ENCODE peak calls at places on chromosomes 1 and 21, in ten cellular contexts. One of them, this sample, is unnamed.

GRCh38 chr1:147534386-147534785 is 6.9 kb upstream of the BCL9 start:
- DNase-seq in HEK293T: no peak
- DNase-seq in endodermal cell: no peak
- DNase-seq in RWPE1: no peak
- DNase-seq in NCI-H2029 treated with DMSO at 0.1 percent for 48 hours: no peak
- DNase-seq in suprapubic skin: no peak
- DNase-seq in NCI-H2081 treated with DMSO at 0.1 percent for 48 hours: no peak
- DNase-seq in HFF-Myc: no peak
- DNase-seq in mesendoderm: peak; percentile 44
- DNase-seq in T-helper 17 cell: no peak
- DNase-seq in this sample: no peak

GRCh38 chr1:167666416-167666815 is 36.4 kb downstream of the RCSD1 start:
- DNase-seq in endodermal cell: no peak
- DNase-seq in T-helper 17 cell: no peak
- DNase-seq in NCI-H2029 treated with DMSO at 0.1 percent for 48 hours: no peak
- DNase-seq in HEK293T: no peak
- DNase-seq in RWPE1: no peak
- DNase-seq in mesendoderm: peak; percentile 94
- DNase-seq in HFF-Myc: no peak
- DNase-seq in NCI-H2081 treated with DMSO at 0.1 percent for 48 hours: no peak
- DNase-seq in suprapubic skin: no peak
- DNase-seq in this sample: no peak

GRCh38 chr1:64701071-64701470 is 43.8 kb upstream of the RAVER2 start:
- DNase-seq in mesendoderm: peak; percentile 26
- DNase-seq in HEK293T: no peak
- DNase-seq in RWPE1: no peak
- DNase-seq in NCI-H2081 treated with DMSO at 0.1 percent for 48 hours: no peak
- DNase-seq in suprapubic skin: no peak
- DNase-seq in endodermal cell: no peak
- DNase-seq in T-helper 17 cell: no peak
- DNase-seq in HFF-Myc: no peak
- DNase-seq in NCI-H2029 treated with DMSO at 0.1 percent for 48 hours: no peak
- DNase-seq in this sample: no peak

GRCh38 chr1:116179398-116179797 is 68.2 kb downstream of the MAB21L3 start:
- DNase-seq in suprapubic skin: no peak
- DNase-seq in endodermal cell: no peak
- DNase-seq in T-helper 17 cell: no peak
- DNase-seq in HFF-Myc: no peak
- DNase-seq in HEK293T: no peak
- DNase-seq in NCI-H2081 treated with DMSO at 0.1 percent for 48 hours: no peak
- DNase-seq in mesendoderm: no peak
- DNase-seq in RWPE1: no peak
- DNase-seq in NCI-H2029 treated with DMSO at 0.1 percent for 48 hours: no peak
- DNase-seq in this sample: peak; percentile 87

GRCh38 chr1:156104065-156104810 is 10.3 kb upstream of the LMNA start:
- DNase-seq in HFF-Myc: peak; percentile 90
- DNase-seq in endodermal cell: peak; percentile 73
- DNase-seq in NCI-H2029 treated with DMSO at 0.1 percent for 48 hours: peak; percentile 36
- DNase-seq in RWPE1: peak; percentile 94
- DNase-seq in mesendoderm: peak; percentile 92
- DNase-seq in HEK293T: no peak
- DNase-seq in NCI-H2081 treated with DMSO at 0.1 percent for 48 hours: no peak
- DNase-seq in T-helper 17 cell: peak; percentile 61
- DNase-seq in suprapubic skin: peak; percentile 97
- DNase-seq in this sample: peak; percentile 69

GRCh38 chr1:245856944-245857531 is 650.0 kb downstream of the SMYD3 start:
- DNase-seq in NCI-H2081 treated with DMSO at 0.1 percent for 48 hours: no peak
- DNase-seq in HFF-Myc: no peak
- DNase-seq in HEK293T: no peak
- DNase-seq in suprapubic skin: no peak
- DNase-seq in mesendoderm: peak; percentile 57
- DNase-seq in RWPE1: peak; percentile 12
- DNase-seq in T-helper 17 cell: no peak
- DNase-seq in NCI-H2029 treated with DMSO at 0.1 percent for 48 hours: no peak
- DNase-seq in endodermal cell: peak; percentile 51
- DNase-seq in this sample: no peak

GRCh38 chr1:70866522-70867256 is 180.9 kb downstream of the PTGER3 start:
- DNase-seq in mesendoderm: peak; percentile 44
- DNase-seq in NCI-H2081 treated with DMSO at 0.1 percent for 48 hours: no peak
- DNase-seq in endodermal cell: peak; percentile 65
- DNase-seq in NCI-H2029 treated with DMSO at 0.1 percent for 48 hours: no peak
- DNase-seq in HEK293T: no peak
- DNase-seq in T-helper 17 cell: no peak
- DNase-seq in RWPE1: no peak
- DNase-seq in HFF-Myc: no peak
- DNase-seq in suprapubic skin: no peak
- DNase-seq in this sample: no peak

GRCh38 chr1:52633291-52633754 is 355 bp downstream of the SHISAL2A start:
- DNase-seq in endodermal cell: peak; percentile 85
- DNase-seq in HEK293T: no peak
- DNase-seq in HFF-Myc: no peak
- DNase-seq in NCI-H2081 treated with DMSO at 0.1 percent for 48 hours: no peak
- DNase-seq in mesendoderm: peak; percentile 61
- DNase-seq in NCI-H2029 treated with DMSO at 0.1 percent for 48 hours: no peak
- DNase-seq in suprapubic skin: no peak
- DNase-seq in RWPE1: no peak
- DNase-seq in T-helper 17 cell: peak; percentile 24
- DNase-seq in this sample: no peak

GRCh38 chr1:19814681-19815503 is at the start of gene RNF186:
- DNase-seq in HEK293T: no peak
- DNase-seq in HFF-Myc: no peak
- DNase-seq in mesendoderm: no peak
- DNase-seq in RWPE1: no peak
- DNase-seq in suprapubic skin: no peak
- DNase-seq in T-helper 17 cell: no peak
- DNase-seq in NCI-H2081 treated with DMSO at 0.1 percent for 48 hours: no peak
- DNase-seq in NCI-H2029 treated with DMSO at 0.1 percent for 48 hours: peak; percentile 63
- DNase-seq in endodermal cell: no peak
- DNase-seq in this sample: peak; percentile 99

GRCh38 chr1:226717256-226717909 is 21.7 kb downstream of the ITPKB start:
- DNase-seq in RWPE1: no peak
- DNase-seq in suprapubic skin: peak; percentile 59
- DNase-seq in NCI-H2081 treated with DMSO at 0.1 percent for 48 hours: no peak
- DNase-seq in endodermal cell: no peak
- DNase-seq in T-helper 17 cell: no peak
- DNase-seq in mesendoderm: no peak
- DNase-seq in NCI-H2029 treated with DMSO at 0.1 percent for 48 hours: no peak
- DNase-seq in HFF-Myc: no peak
- DNase-seq in HEK293T: no peak
- DNase-seq in this sample: no peak

GRCh38 chr1:213669964-213670691 is 317.6 kb upstream of the PROX1 start:
- DNase-seq in RWPE1: no peak
- DNase-seq in mesendoderm: peak; percentile 35
- DNase-seq in NCI-H2029 treated with DMSO at 0.1 percent for 48 hours: peak; percentile 83
- DNase-seq in NCI-H2081 treated with DMSO at 0.1 percent for 48 hours: peak; percentile 84
- DNase-seq in T-helper 17 cell: no peak
- DNase-seq in HEK293T: no peak
- DNase-seq in suprapubic skin: no peak
- DNase-seq in endodermal cell: peak; percentile 90
- DNase-seq in HFF-Myc: no peak
- DNase-seq in this sample: peak; percentile 51

GRCh38 chr1:223009421-223009820 is 133.6 kb downstream of the TLR5 start:
- DNase-seq in T-helper 17 cell: no peak
- DNase-seq in endodermal cell: no peak
- DNase-seq in HFF-Myc: no peak
- DNase-seq in NCI-H2029 treated with DMSO at 0.1 percent for 48 hours: no peak
- DNase-seq in mesendoderm: no peak
- DNase-seq in NCI-H2081 treated with DMSO at 0.1 percent for 48 hours: no peak
- DNase-seq in RWPE1: no peak
- DNase-seq in suprapubic skin: no peak
- DNase-seq in HEK293T: no peak
- DNase-seq in this sample: no peak

GRCh38 chr1:174892016-174892415 is 107.7 kb upstream of the CACYBP start:
- DNase-seq in HEK293T: no peak
- DNase-seq in suprapubic skin: no peak
- DNase-seq in RWPE1: no peak
- DNase-seq in endodermal cell: no peak
- DNase-seq in mesendoderm: no peak
- DNase-seq in NCI-H2029 treated with DMSO at 0.1 percent for 48 hours: no peak
- DNase-seq in NCI-H2081 treated with DMSO at 0.1 percent for 48 hours: no peak
- DNase-seq in HFF-Myc: no peak
- DNase-seq in T-helper 17 cell: no peak
- DNase-seq in this sample: no peak

GRCh38 chr21:33949516-33950424 is 34.2 kb upstream of the ATP5PO start:
- DNase-seq in endodermal cell: no peak
- DNase-seq in NCI-H2029 treated with DMSO at 0.1 percent for 48 hours: no peak
- DNase-seq in NCI-H2081 treated with DMSO at 0.1 percent for 48 hours: no peak
- DNase-seq in suprapubic skin: no peak
- DNase-seq in HFF-Myc: no peak
- DNase-seq in T-helper 17 cell: no peak
- DNase-seq in HEK293T: no peak
- DNase-seq in RWPE1: no peak
- DNase-seq in mesendoderm: no peak
- DNase-seq in this sample: peak; percentile 32

GRCh38 chr1:219517031-219517430 is 95.9 kb downstream of the ZC3H11B start:
- DNase-seq in HEK293T: no peak
- DNase-seq in NCI-H2081 treated with DMSO at 0.1 percent for 48 hours: no peak
- DNase-seq in NCI-H2029 treated with DMSO at 0.1 percent for 48 hours: no peak
- DNase-seq in mesendoderm: peak; percentile 66
- DNase-seq in T-helper 17 cell: no peak
- DNase-seq in HFF-Myc: no peak
- DNase-seq in endodermal cell: no peak
- DNase-seq in RWPE1: peak; percentile 37
- DNase-seq in suprapubic skin: no peak
- DNase-seq in this sample: no peak

GRCh38 chr1:211217392-211217791 is 41.8 kb upstream of the RCOR3 start:
- DNase-seq in NCI-H2081 treated with DMSO at 0.1 percent for 48 hours: no peak
- DNase-seq in endodermal cell: no peak
- DNase-seq in RWPE1: no peak
- DNase-seq in NCI-H2029 treated with DMSO at 0.1 percent for 48 hours: no peak
- DNase-seq in mesendoderm: no peak
- DNase-seq in T-helper 17 cell: no peak
- DNase-seq in HFF-Myc: no peak
- DNase-seq in suprapubic skin: no peak
- DNase-seq in HEK293T: no peak
- DNase-seq in this sample: no peak

GRCh38 chr21:41612674-41613250 is 104.8 kb upstream of the TMPRSS2 start:
- DNase-seq in mesendoderm: peak; percentile 82
- DNase-seq in HEK293T: peak; percentile 78
- DNase-seq in HFF-Myc: peak; percentile 79
- DNase-seq in endodermal cell: peak; percentile 92
- DNase-seq in NCI-H2081 treated with DMSO at 0.1 percent for 48 hours: no peak
- DNase-seq in suprapubic skin: peak; percentile 91
- DNase-seq in T-helper 17 cell: no peak
- DNase-seq in NCI-H2029 treated with DMSO at 0.1 percent for 48 hours: peak; percentile 60
- DNase-seq in RWPE1: peak; percentile 91
- DNase-seq in this sample: no peak

GRCh38 chr1:17156108-17156507 is 36.9 kb upstream of the PADI2 start:
- DNase-seq in endodermal cell: no peak
- DNase-seq in NCI-H2029 treated with DMSO at 0.1 percent for 48 hours: no peak
- DNase-seq in mesendoderm: no peak
- DNase-seq in HEK293T: no peak
- DNase-seq in RWPE1: no peak
- DNase-seq in suprapubic skin: no peak
- DNase-seq in T-helper 17 cell: no peak
- DNase-seq in NCI-H2081 treated with DMSO at 0.1 percent for 48 hours: no peak
- DNase-seq in HFF-Myc: no peak
- DNase-seq in this sample: peak; percentile 10

GRCh38 chr1:197320991-197321531 is 53.0 kb downstream of the CRB1 start:
- DNase-seq in endodermal cell: no peak
- DNase-seq in T-helper 17 cell: no peak
- DNase-seq in RWPE1: peak; percentile 23
- DNase-seq in NCI-H2029 treated with DMSO at 0.1 percent for 48 hours: no peak
- DNase-seq in HFF-Myc: no peak
- DNase-seq in mesendoderm: no peak
- DNase-seq in HEK293T: no peak
- DNase-seq in NCI-H2081 treated with DMSO at 0.1 percent for 48 hours: no peak
- DNase-seq in suprapubic skin: no peak
- DNase-seq in this sample: no peak

GRCh38 chr1:37997256-37998088 is 7.7 kb upstream of the SF3A3 start:
- DNase-seq in endodermal cell: peak; percentile 44
- DNase-seq in HEK293T: no peak
- DNase-seq in NCI-H2029 treated with DMSO at 0.1 percent for 48 hours: no peak
- DNase-seq in mesendoderm: no peak
- DNase-seq in NCI-H2081 treated with DMSO at 0.1 percent for 48 hours: no peak
- DNase-seq in HFF-Myc: no peak
- DNase-seq in suprapubic skin: no peak
- DNase-seq in RWPE1: no peak
- DNase-seq in T-helper 17 cell: no peak
- DNase-seq in this sample: no peak

GRCh38 chr1:218982482-218982881 is 191.2 kb upstream of the LYPLAL1 start:
- DNase-seq in NCI-H2081 treated with DMSO at 0.1 percent for 48 hours: no peak
- DNase-seq in T-helper 17 cell: no peak
- DNase-seq in mesendoderm: no peak
- DNase-seq in NCI-H2029 treated with DMSO at 0.1 percent for 48 hours: peak; percentile 1
- DNase-seq in RWPE1: no peak
- DNase-seq in HEK293T: no peak
- DNase-seq in HFF-Myc: no peak
- DNase-seq in suprapubic skin: no peak
- DNase-seq in endodermal cell: no peak
- DNase-seq in this sample: no peak

GRCh38 chr21:16708431-16708830 is 804.4 kb upstream of the CXADR start:
- DNase-seq in HEK293T: no peak
- DNase-seq in RWPE1: no peak
- DNase-seq in NCI-H2029 treated with DMSO at 0.1 percent for 48 hours: no peak
- DNase-seq in mesendoderm: no peak
- DNase-seq in T-helper 17 cell: no peak
- DNase-seq in endodermal cell: no peak
- DNase-seq in NCI-H2081 treated with DMSO at 0.1 percent for 48 hours: no peak
- DNase-seq in suprapubic skin: no peak
- DNase-seq in HFF-Myc: peak; percentile 29
- DNase-seq in this sample: no peak

GRCh38 chr21:34116569-34116968 is 43.2 kb downstream of the MRPS6 start:
- DNase-seq in HFF-Myc: no peak
- DNase-seq in endodermal cell: no peak
- DNase-seq in T-helper 17 cell: no peak
- DNase-seq in HEK293T: no peak
- DNase-seq in NCI-H2029 treated with DMSO at 0.1 percent for 48 hours: no peak
- DNase-seq in NCI-H2081 treated with DMSO at 0.1 percent for 48 hours: no peak
- DNase-seq in suprapubic skin: no peak
- DNase-seq in RWPE1: no peak
- DNase-seq in mesendoderm: peak; percentile 34
- DNase-seq in this sample: peak; percentile 93

GRCh38 chr1:67726224-67726623 is 41.2 kb downstream of the GADD45A start:
- DNase-seq in endodermal cell: no peak
- DNase-seq in HEK293T: no peak
- DNase-seq in mesendoderm: no peak
- DNase-seq in suprapubic skin: no peak
- DNase-seq in NCI-H2029 treated with DMSO at 0.1 percent for 48 hours: no peak
- DNase-seq in T-helper 17 cell: no peak
- DNase-seq in NCI-H2081 treated with DMSO at 0.1 percent for 48 hours: no peak
- DNase-seq in HFF-Myc: no peak
- DNase-seq in RWPE1: no peak
- DNase-seq in this sample: no peak

GRCh38 chr1:204697893-204698292 is 12.4 kb upstream of the LRRN2 start:
- DNase-seq in RWPE1: no peak
- DNase-seq in HFF-Myc: no peak
- DNase-seq in endodermal cell: no peak
- DNase-seq in HEK293T: no peak
- DNase-seq in T-helper 17 cell: no peak
- DNase-seq in suprapubic skin: no peak
- DNase-seq in mesendoderm: no peak
- DNase-seq in NCI-H2029 treated with DMSO at 0.1 percent for 48 hours: no peak
- DNase-seq in NCI-H2081 treated with DMSO at 0.1 percent for 48 hours: no peak
- DNase-seq in this sample: no peak

GRCh38 chr1:69671363-69672010 is 103.8 kb downstream of the LRRC7 start:
- DNase-seq in NCI-H2081 treated with DMSO at 0.1 percent for 48 hours: no peak
- DNase-seq in mesendoderm: peak; percentile 13
- DNase-seq in endodermal cell: no peak
- DNase-seq in NCI-H2029 treated with DMSO at 0.1 percent for 48 hours: no peak
- DNase-seq in HEK293T: no peak
- DNase-seq in RWPE1: no peak
- DNase-seq in HFF-Myc: no peak
- DNase-seq in suprapubic skin: no peak
- DNase-seq in T-helper 17 cell: no peak
- DNase-seq in this sample: no peak

GRCh38 chr1:200457810-200458209 is 48.0 kb upstream of the ZNF281 start:
- DNase-seq in suprapubic skin: no peak
- DNase-seq in HEK293T: no peak
- DNase-seq in RWPE1: no peak
- DNase-seq in endodermal cell: no peak
- DNase-seq in T-helper 17 cell: no peak
- DNase-seq in HFF-Myc: no peak
- DNase-seq in NCI-H2081 treated with DMSO at 0.1 percent for 48 hours: no peak
- DNase-seq in NCI-H2029 treated with DMSO at 0.1 percent for 48 hours: no peak
- DNase-seq in mesendoderm: no peak
- DNase-seq in this sample: no peak

GRCh38 chr21:25107708-25108107 is 499.6 kb downstream of the MRPL39 start:
- DNase-seq in HFF-Myc: peak; percentile 31
- DNase-seq in mesendoderm: peak; percentile 88
- DNase-seq in NCI-H2081 treated with DMSO at 0.1 percent for 48 hours: no peak
- DNase-seq in HEK293T: no peak
- DNase-seq in NCI-H2029 treated with DMSO at 0.1 percent for 48 hours: no peak
- DNase-seq in RWPE1: peak; percentile 30
- DNase-seq in T-helper 17 cell: no peak
- DNase-seq in suprapubic skin: no peak
- DNase-seq in endodermal cell: no peak
- DNase-seq in this sample: no peak

This sample was measured in small intestine.